ENCODE peak calls at places on chromosomes 11 and 22, in six cellular contexts. Y is smooth muscle cell of the brain vasculature; H is WTC11; B is activated CD4-positive, CD25-positive, alpha-beta regulatory T cell treated with anti-CD3 and anti-CD28 coated beads, Interleukin-2, amount 50 U/mL, for 72 hours; Q is stimulated activated CD4-positive, alpha-beta T cell treated with anti-CD3 and anti-CD28 coated beads, Interleukin-15, amount 100 ng/mL, for 1 hour; K is cardiac muscle cell. O is an unnamed sample.

GRCh38 chr11:71244116-71244815 is 8.1 kb downstream of the SHANK2 start:
- DNase-seq in Y (no peak), H (no peak), B (no peak), Q (no peak), K (no peak), O (no peak)

GRCh38 chr11:31106326-31106725 is 263.2 kb downstream of the DCDC1 start:
- DNase-seq in Y (no peak), H (no peak), B (no peak), Q (no peak), K (no peak), O (no peak)

GRCh38 chr11:74650498-74650897 is 58.1 kb downstream of the POLD3 start:
- DNase-seq in Y (no peak), H (no peak), B (no peak), Q (no peak), K (no peak), O (no peak)

GRCh38 chr11:57823859-57824258 is 62.3 kb downstream of the CTNND1 start:
- DNase-seq in Y (no peak), H (no peak), B (no peak), Q (no peak), K (no peak), O (no peak)

GRCh38 chr22:36315325-36315724 is 62.4 kb downstream of the APOL1 start:
- DNase-seq in Y (no peak), H (no peak), B (no peak), Q (no peak), K (no peak), O (no peak)

GRCh38 chr11:8382436-8383053 is 118.9 kb upstream of the LMO1 start:
- DNase-seq in Y (no peak), H (no peak), B (no peak), Q (no peak), K (no peak), O (no peak)

GRCh38 chr11:43905788-43906187 is 25.2 kb downstream of the ALKBH3 start:
- DNase-seq in Y (no peak), H (no peak), B (no peak), Q (no peak), K (no peak), O (no peak)

GRCh38 chr22:30310881-30311771 is 15.6 kb downstream of the TBC1D10A start:
- DNase-seq in Y (no peak), H (no peak), B (no peak), Q (no peak), K (peak; percentile 42), O (no peak)

GRCh38 chr11:77882396-77882795 is 61.5 kb downstream of the AAMDC start:
- DNase-seq in Y (no peak), H (no peak), B (no peak), Q (no peak), K (no peak), O (no peak)

GRCh38 chr11:46332093-46332567 is 15.1 kb upstream of the DGKZ start:
- DNase-seq in Y (no peak), H (no peak), B (no peak), Q (no peak), K (no peak), O (no peak)

GRCh38 chr11:113473983-113474361 is 1.2 kb downstream of the DRD2 start:
- DNase-seq in Y (no peak), H (no peak), B (no peak), Q (no peak), K (no peak), O (no peak)

GRCh38 chr22:44676441-44677298 is 25.3 kb upstream of the PRR5 start:
- DNase-seq in Y (no peak), H (no peak), B (no peak), Q (no peak), K (peak; percentile 18), O (no peak)

GRCh38 chr11:119192111-119192510 is 6.8 kb downstream of the NHERF4 start:
- DNase-seq in Y (no peak), H (no peak), B (no peak), Q (no peak), K (no peak), O (no peak)

GRCh38 chr11:134701564-134702165 is 289.6 kb upstream of the B3GAT1 start:
- DNase-seq in Y (no peak), H (no peak), B (no peak), Q (no peak), K (peak; percentile 24), O (no peak)

GRCh38 chr11:119024430-119025098 is 6.0 kb downstream of the TRAPPC4 start:
- DNase-seq in Y (no peak), H (no peak), B (no peak), Q (no peak), K (no peak), O (no peak)

GRCh38 chr22:36417281-36417686 is 29.5 kb upstream of the MYH9 start:
- DNase-seq in Y (no peak), H (no peak), B (no peak), Q (no peak), K (no peak), O (peak; percentile 83)

GRCh38 chr11:125938418-125938817 is 7.4 kb upstream of the VSIG10L2 start:
- DNase-seq in Y (no peak), H (no peak), B (no peak), Q (no peak), K (no peak), O (no peak)

GRCh38 chr11:120554771-120555432 is 43.4 kb downstream of the GRIK4 start:
- DNase-seq in Y (no peak), H (peak; percentile 30), B (no peak), Q (no peak), K (peak; percentile 72), O (no peak)

GRCh38 chr11:61477734-61478148 is 30.8 kb upstream of the LRRC10B start:
- DNase-seq in Y (no peak), H (peak; percentile 86), B (peak; percentile 66), Q (peak; percentile 49), K (peak; percentile 61), O (peak; percentile 55)

GRCh38 chr11:44681698-44682097 is 45.1 kb upstream of the TSPAN18 start:
- DNase-seq in Y (no peak), H (no peak), B (no peak), Q (no peak), K (no peak), O (no peak)

GRCh38 chr11:106990322-106990721 is 28.0 kb downstream of the GUCY1A2 start:
- DNase-seq in Y (no peak), H (peak; percentile 8), B (no peak), Q (no peak), K (no peak), O (no peak)

GRCh38 chr11:75352417-75353206 is 1.2 kb upstream of the ARRB1 start:
- DNase-seq in Y (no peak), H (no peak), B (no peak), Q (no peak), K (no peak), O (no peak)

GRCh38 chr11:111918390-111919256 is at the start of gene C11orf52:
- DNase-seq in Y (no peak), H (peak; percentile 80), B (no peak), Q (no peak), K (peak; percentile 73), O (no peak)

GRCh38 chr11:93784935-93785360 is 866 bp downstream of the MED17 start:
- DNase-seq in Y (no peak), H (no peak), B (no peak), Q (no peak), K (peak; percentile 18), O (no peak)

O was measured in SJSA1.